ENCODE peak calls at places on chromosome 19, in seven cellular contexts. F is amniotic epithelial cell, Y is hippocampal formation, U is M059J, E is GM19239, Z is thoracic aorta, Q is T-cell. R is an unnamed sample.

GRCh38 chr19:12924621-12925310 is 5.7 kb upstream of the SYCE2 start:
- DNase-seq in F (no peak), Y (no peak), U (no peak), E (no peak), Z (no peak), Q (no peak), R (no peak)

GRCh38 chr19:35404879-35405622 is 34.2 kb downstream of the GPR42 start:
- DNase-seq in F (peak), Y (no peak), U (peak), E (no peak), Z (peak), Q (no peak), R (no peak)

GRCh38 chr19:16136185-16137067 is 7.1 kb upstream of the HSH2D start:
- DNase-seq in F (no peak), Y (no peak), U (no peak), E (no peak), Z (no peak), Q (no peak), R (no peak)

GRCh38 chr19:32914879-32915278 is 45.3 kb upstream of the SLC7A9 start:
- DNase-seq in F (no peak), Y (no peak), U (peak), E (no peak), Z (no peak), Q (no peak), R (no peak)

GRCh38 chr19:30669329-30670010 is 297.3 kb downstream of the ZNF536 start:
- DNase-seq in F (peak), Y (peak), U (peak), E (peak), Z (no peak), Q (peak), R (peak)

GRCh38 chr19:29831041-29831548 is 19.3 kb downstream of the CCNE1 start:
- DNase-seq in F (no peak), Y (no peak), U (no peak), E (no peak), Z (no peak), Q (peak), R (no peak)

GRCh38 chr19:58059681-58060080 is 599 bp downstream of the ZNF135 start:
- DNase-seq in F (no peak), Y (no peak), U (no peak), E (no peak), Z (no peak), Q (no peak), R (no peak)

GRCh38 chr19:28871099-28871725 is 341.7 kb downstream of the UQCRFS1 start:
- DNase-seq in F (no peak), Y (no peak), U (no peak), E (no peak), Z (no peak), Q (no peak), R (no peak)

GRCh38 chr19:46410205-46411087 is 2.9 kb downstream of the CCDC8 start:
- DNase-seq in F (no peak), Y (no peak), U (no peak), E (no peak), Z (no peak), Q (no peak), R (no peak)

GRCh38 chr19:6065685-6066365 is 44.5 kb downstream of the RFX2 start:
- DNase-seq in F (peak), Y (no peak), U (peak), E (no peak), Z (no peak), Q (peak), R (no peak)

GRCh38 chr19:23402388-23402787 is 7.1 kb upstream of the ZNF91 start:
- DNase-seq in F (no peak), Y (no peak), U (no peak), E (no peak), Z (no peak), Q (no peak), R (no peak)

GRCh38 chr19:43690890-43691289 is 20.9 kb upstream of the PLAUR start:
- DNase-seq in F (no peak), Y (no peak), U (no peak), E (no peak), Z (no peak), Q (no peak), R (no peak)

GRCh38 chr19:3982701-3983541 is 2.3 kb downstream of the EEF2 start:
- DNase-seq in F (peak), Y (no peak), U (peak), E (no peak), Z (no peak), Q (no peak), R (no peak)

GRCh38 chr19:48466571-48467325 is 2.4 kb upstream of the CYTH2 start:
- DNase-seq in F (peak), Y (no peak), U (peak), E (no peak), Z (no peak), Q (no peak), R (no peak)

GRCh38 chr19:31448221-31448657 is 99.0 kb upstream of the TSHZ3 start:
- DNase-seq in F (peak), Y (no peak), U (peak), E (no peak), Z (no peak), Q (no peak), R (peak)

GRCh38 chr19:33186835-33187540 is 7.1 kb upstream of the LRP3 start:
- DNase-seq in F (no peak), Y (no peak), U (no peak), E (no peak), Z (no peak), Q (no peak), R (no peak)

GRCh38 chr19:4749870-4750269 is 26.2 kb upstream of the DPP9 start:
- DNase-seq in F (no peak), Y (no peak), U (no peak), E (no peak), Z (no peak), Q (no peak), R (no peak)

GRCh38 chr19:10510301-10510802 is 6.9 kb downstream of the S1PR5 start:
- DNase-seq in F (peak), Y (no peak), U (peak), E (no peak), Z (no peak), Q (peak), R (no peak)

GRCh38 chr19:58054792-58055482 is 4.1 kb upstream of the ZNF135 start:
- DNase-seq in F (no peak), Y (peak), U (peak), E (peak), Z (no peak), Q (no peak), R (no peak)

GRCh38 chr19:7545904-7546303 is 10.4 kb downstream of the PNPLA6 start:
- DNase-seq in F (no peak), Y (no peak), U (no peak), E (no peak), Z (no peak), Q (no peak), R (no peak)

GRCh38 chr19:14554382-14554812 is 17.5 kb downstream of the NDUFB7 start:
- DNase-seq in F (no peak), Y (no peak), U (no peak), E (no peak), Z (no peak), Q (no peak), R (no peak)

GRCh38 chr19:47725759-47726401 is 12.7 kb downstream of the EHD2 start:
- DNase-seq in F (peak), Y (no peak), U (no peak), E (no peak), Z (no peak), Q (no peak), R (no peak)

GRCh38 chr19:52369463-52370340 is at the start of gene ZNF880:
- DNase-seq in F (peak), Y (peak), U (peak), E (peak), Z (peak), Q (peak), R (peak)

GRCh38 chr19:39448271-39448670 is 2.9 kb downstream of the SUPT5H start:
- DNase-seq in F (peak), Y (no peak), U (peak), E (peak), Z (no peak), Q (no peak), R (no peak)

GRCh38 chr19:17883627-17884413 is 12.1 kb downstream of the SLC5A5 start:
- DNase-seq in F (no peak), Y (no peak), U (no peak), E (no peak), Z (no peak), Q (no peak), R (no peak)

GRCh38 chr19:2631213-2631821 is 71.2 kb downstream of the GNG7 start:
- DNase-seq in F (peak), Y (no peak), U (peak), E (no peak), Z (no peak), Q (no peak), R (no peak)

GRCh38 chr19:5339950-5340636 is 519 bp downstream of the PTPRS start:
- DNase-seq in F (no peak), Y (peak), U (peak), E (no peak), Z (no peak), Q (no peak), R (no peak)

GRCh38 chr19:35483089-35483488 is 7.2 kb downstream of the KRTDAP start:
- DNase-seq in F (no peak), Y (no peak), U (no peak), E (no peak), Z (no peak), Q (no peak), R (no peak)

R was measured in tibial nerve.